ENCODE peak calls at places on chromosomes 11 and 22, in five cellular contexts. M is DMS79, D is chondrocyte, Y is SW 1271, B is T-cell. H is an unnamed sample.

GRCh38 chr11:128790200-128790599 is 76.9 kb downstream of the KCNJ1 start:
- DNase-seq in M (no peak), D (no peak), B (no peak), Y (no peak), H (no peak)

GRCh38 chr11:72534859-72535547 is 100.7 kb upstream of the CLPB start:
- DNase-seq in B (no peak), D (no peak), M (no peak), Y (no peak), H (peak)

GRCh38 chr11:133974836-133975235 is 18.1 kb upstream of the IGSF9B start:
- DNase-seq in B (no peak), M (no peak), D (no peak), Y (no peak), H (no peak)

GRCh38 chr22:33357894-33358440 is 299.8 kb upstream of the SYN3 start:
- DNase-seq in Y (no peak), B (no peak), M (peak), D (no peak), H (no peak)

GRCh38 chr11:47204633-47204989 is 10.2 kb upstream of the DDB2 start:
- DNase-seq in Y (no peak), D (no peak), B (no peak), M (no peak), H (peak)

GRCh38 chr11:75626692-75627536 is 41.9 kb downstream of the MAP6 start:
- DNase-seq in B (no peak), Y (no peak), D (no peak), M (no peak), H (peak)

GRCh38 chr11:99325807-99326206 is 305.1 kb downstream of the CNTN5 start:
- DNase-seq in B (no peak), M (no peak), D (no peak), Y (peak), H (no peak)

GRCh38 chr11:13896175-13896989 is 66.1 kb upstream of the SPON1 start:
- DNase-seq in M (no peak), D (no peak), Y (no peak), B (no peak), H (no peak)

GRCh38 chr11:81039916-81040530 is 1599.2 kb upstream of the TENM4 start:
- DNase-seq in B (no peak), D (no peak), Y (no peak), M (no peak), H (no peak)

GRCh38 chr11:130315354-130315970 is 745 bp upstream of the ZBTB44 start:
- DNase-seq in D (no peak), B (peak), M (peak), Y (no peak), H (no peak)

GRCh38 chr22:42396621-42397331 is 35.4 kb downstream of the NFAM1 start:
- DNase-seq in D (no peak), M (no peak), B (no peak), Y (no peak), H (no peak)

GRCh38 chr22:20412474-20413216 is 18.7 kb downstream of the ZNF74 start:
- DNase-seq in Y (no peak), D (peak), B (no peak), M (no peak), H (no peak)

GRCh38 chr11:10861799-10862198 is 3.9 kb upstream of the ZBED5 start:
- DNase-seq in Y (no peak), M (no peak), D (no peak), B (no peak), H (no peak)

GRCh38 chr11:3014314-3014938 is 22.3 kb upstream of the NAP1L4 start:
- DNase-seq in M (no peak), D (no peak), Y (no peak), B (peak), H (no peak)

GRCh38 chr11:23569547-23569946 is 709.3 kb upstream of the CCDC179 start:
- DNase-seq in B (no peak), Y (no peak), M (no peak), D (no peak), H (no peak)

GRCh38 chr22:19814428-19814827 is 40.2 kb downstream of the GNB1L start:
- DNase-seq in M (no peak), D (no peak), B (no peak), Y (no peak), H (no peak)

GRCh38 chr11:122430490-122430889 is 225.0 kb upstream of the UBASH3B start:
- DNase-seq in B (no peak), D (no peak), M (no peak), Y (no peak), H (no peak)

GRCh38 chr22:47000888-47001287 is 238.4 kb downstream of the TBC1D22A start:
- DNase-seq in D (no peak), M (no peak), B (no peak), Y (no peak), H (no peak)

GRCh38 chr11:102345923-102346322 is 1.1 kb upstream of the BIRC2 start:
- DNase-seq in B (no peak), D (no peak), M (no peak), Y (peak), H (peak)

GRCh38 chr11:36056160-36056751 is 112.4 kb downstream of the LDLRAD3 start:
- DNase-seq in B (no peak), Y (no peak), D (no peak), M (no peak), H (peak)

GRCh38 chr11:117172678-117173421 is 5.7 kb upstream of the SIDT2 start:
- DNase-seq in B (no peak), D (peak), M (no peak), Y (no peak), H (no peak)

GRCh38 chr11:113447621-113448310 is 27.4 kb downstream of the DRD2 start:
- DNase-seq in D (no peak), B (no peak), Y (no peak), M (no peak), H (peak)

GRCh38 chr11:133711545-133711944 is 133.8 kb downstream of the SPATA19 start:
- DNase-seq in M (no peak), Y (no peak), D (no peak), B (no peak), H (no peak)

GRCh38 chr22:46613606-46613997 is 6.6 kb upstream of the GRAMD4 start:
- DNase-seq in B (no peak), M (no peak), D (no peak), Y (no peak), H (no peak)

GRCh38 chr11:101552893-101553292 is 30.9 kb downstream of the TRPC6 start:
- DNase-seq in M (no peak), D (no peak), B (no peak), Y (no peak), H (no peak)

GRCh38 chr11:7890417-7891179 is 40.5 kb downstream of the OR10A6 start:
- DNase-seq in Y (no peak), D (no peak), B (no peak), M (no peak), H (no peak)

GRCh38 chr22:24236656-24237055 is 8.2 kb downstream of the GGT5 start:
- DNase-seq in D (no peak), M (no peak), B (no peak), Y (no peak), H (no peak)

GRCh38 chr11:46725338-46726205 is 6.6 kb downstream of the F2 start:
- DNase-seq in M (no peak), B (no peak), D (no peak), Y (no peak), H (no peak)

GRCh38 chr11:65298655-65299179 is 15.9 kb upstream of the CDC42EP2 start:
- DNase-seq in D (peak), M (no peak), Y (no peak), B (no peak), H (peak)

GRCh38 chr22:36409067-36409466 is 21.3 kb upstream of the MYH9 start:
- DNase-seq in B (no peak), D (no peak), M (no peak), Y (no peak), H (no peak)

GRCh38 chr22:46538816-46539163 is 1.4 kb upstream of the CELSR1 start:
- DNase-seq in M (no peak), D (no peak), Y (no peak), B (no peak), H (peak)

GRCh38 chr11:121300972-121301699 is 8.6 kb downstream of the SC5D start:
- DNase-seq in B (no peak), M (no peak), D (no peak), Y (no peak), H (no peak)